ENCODE peak calls at places on chromosomes 5 and 9, in five cellular contexts. W is HCT116, C is MM.1S, D is SK-N-SH, U is neural progenitor cell. Y is an unnamed sample.

GRCh38 chr9:90058364-90058763 is 453.6 kb downstream of the GADD45G start:
- DNase-seq in W (no peak), C (no peak), D (no peak), U (no peak), Y (no peak)

GRCh38 chr5:133240425-133241091 is 188.7 kb downstream of the HSPA4 start:
- DNase-seq in W (peak), C (no peak), D (peak), U (no peak), Y (peak)

GRCh38 chr5:156522651-156523529 is 195.9 kb downstream of the SGCD start:
- DNase-seq in W (no peak), C (no peak), D (no peak), U (no peak), Y (no peak)

GRCh38 chr5:134140530-134141201 is 26.2 kb downstream of the TCF7 start:
- DNase-seq in W (peak), C (peak), D (peak), U (peak), Y (peak)

GRCh38 chr9:132125944-132126720 is 35.7 kb upstream of the NTNG2 start:
- DNase-seq in W (no peak), C (no peak), D (no peak), U (no peak), Y (no peak)

GRCh38 chr9:4573634-4574391 is 83.5 kb downstream of the SLC1A1 start:
- DNase-seq in W (no peak), C (no peak), D (no peak), U (peak), Y (no peak)

GRCh38 chr5:140169410-140169809 is 5.6 kb upstream of the CYSTM1 start:
- DNase-seq in W (no peak), C (peak), D (no peak), U (no peak), Y (no peak)

GRCh38 chr9:88658311-88658822 is 123.4 kb downstream of the NXNL2 start:
- DNase-seq in W (no peak), C (no peak), D (no peak), U (no peak), Y (peak)

GRCh38 chr9:71793386-71794105 is 25.2 kb upstream of the CEMIP2 start:
- DNase-seq in W (no peak), C (no peak), D (no peak), U (peak), Y (peak)

GRCh38 chr5:12330993-12331588 is 426.8 kb upstream of the CTNND2 start:
- DNase-seq in W (no peak), C (no peak), D (no peak), U (peak), Y (no peak)

GRCh38 chr5:79666758-79667157 is 22.9 kb upstream of the CMYA5 start:
- DNase-seq in W (no peak), C (no peak), D (no peak), U (no peak), Y (no peak)

GRCh38 chr9:95143591-95144561 is 173.6 kb downstream of the FANCC start:
- DNase-seq in W (no peak), C (no peak), D (no peak), U (no peak), Y (peak)

GRCh38 chr9:20985851-20986600 is 45.4 kb downstream of the HACD4 start:
- DNase-seq in W (no peak), C (no peak), D (no peak), U (no peak), Y (no peak)

GRCh38 chr9:127013597-127013996 is 99.0 kb downstream of the RALGPS1 start:
- DNase-seq in W (no peak), C (no peak), D (no peak), U (no peak), Y (peak)

GRCh38 chr5:113336975-113337374 is 97.8 kb downstream of the TSSK1B start:
- DNase-seq in W (peak), C (peak), D (peak), U (peak), Y (peak)

GRCh38 chr5:107486489-107486888 is 184.2 kb downstream of the EFNA5 start:
- DNase-seq in W (peak), C (no peak), D (no peak), U (no peak), Y (peak)

GRCh38 chr5:121797677-121798518 is 53.8 kb upstream of the FTMT start:
- DNase-seq in W (no peak), C (no peak), D (no peak), U (peak), Y (no peak)

GRCh38 chr9:128072144-128073021 is 4.4 kb downstream of the SLC25A25 start:
- DNase-seq in W (no peak), C (peak), D (no peak), U (no peak), Y (peak)

GRCh38 chr9:123401879-123402513 is 46.0 kb downstream of the CRB2 start:
- DNase-seq in W (peak), C (no peak), D (peak), U (peak), Y (peak)

GRCh38 chr5:40834391-40834848 is 602 bp downstream of the RPL37 start:
- DNase-seq in W (no peak), C (peak), D (no peak), U (peak), Y (peak)

GRCh38 chr9:114512337-114512874 is 7.1 kb upstream of the WHRN start:
- DNase-seq in W (no peak), C (no peak), D (no peak), U (no peak), Y (no peak)

GRCh38 chr5:153903321-153903720 is 135.4 kb downstream of the FAM114A2 start:
- DNase-seq in W (no peak), C (no peak), D (no peak), U (no peak), Y (peak)

GRCh38 chr5:35626108-35626507 is 8.4 kb downstream of the SPEF2 start:
- DNase-seq in W (no peak), C (no peak), D (no peak), U (no peak), Y (peak)

GRCh38 chr5:61351733-61352132 is 19.7 kb downstream of the ZSWIM6 start:
- DNase-seq in W (no peak), C (no peak), D (no peak), U (no peak), Y (no peak)

GRCh38 chr9:99057665-99058625 is 47.0 kb upstream of the TGFBR1 start:
- DNase-seq in W (no peak), C (peak), D (no peak), U (no peak), Y (peak)

GRCh38 chr9:126123927-126124326 is 202.7 kb upstream of the MVB12B start:
- DNase-seq in W (no peak), C (no peak), D (no peak), U (no peak), Y (no peak)

GRCh38 chr9:29290519-29290918 is 1717.2 kb upstream of the C9orf72 start:
- DNase-seq in W (no peak), C (no peak), D (no peak), U (no peak), Y (no peak)

GRCh38 chr5:91283326-91283725 is 99.8 kb downstream of the ARRDC3 start:
- DNase-seq in W (no peak), C (no peak), D (no peak), U (no peak), Y (no peak)

DNA sequence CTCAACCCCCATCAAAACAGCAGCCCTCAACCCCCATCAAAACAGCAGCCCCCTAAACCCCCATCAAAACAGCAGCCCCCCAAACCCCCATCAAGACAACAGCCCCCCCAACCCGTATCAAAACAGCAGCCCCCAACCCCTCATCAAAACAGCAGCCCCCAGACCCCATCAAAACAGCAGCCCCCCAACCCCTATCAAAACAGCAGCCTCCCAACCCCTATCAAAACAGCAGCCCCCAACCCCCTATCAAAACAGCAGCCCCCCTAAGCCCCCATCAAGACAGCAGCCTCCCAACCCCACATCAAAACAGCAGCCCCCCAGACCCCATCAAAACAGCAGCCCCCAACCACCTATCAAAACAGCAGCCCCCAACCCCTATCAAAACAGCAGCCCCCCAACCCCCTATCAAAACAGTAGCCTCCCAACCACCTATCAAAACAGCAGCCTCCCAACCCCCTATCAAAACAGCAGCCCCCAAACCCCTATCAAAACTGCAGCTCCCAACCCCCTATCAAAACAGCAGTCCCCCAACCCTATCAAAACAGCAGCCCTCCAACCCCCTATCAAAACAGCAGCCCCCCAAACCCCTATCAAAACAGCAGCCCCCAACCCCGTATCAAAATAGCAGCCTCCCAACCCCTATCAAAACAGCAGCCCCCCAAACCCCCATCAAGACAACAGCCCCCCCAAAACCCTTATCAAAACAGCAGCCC is 1.2 kb downstream of the TPPP start:
- DNase-seq in W (no peak), C (no peak), D (peak), U (no peak), Y (no peak)
- H3K9ac ChIP-seq in W (no peak), C (peak), D (no peak), U (no peak), Y (no peak)

DNA sequence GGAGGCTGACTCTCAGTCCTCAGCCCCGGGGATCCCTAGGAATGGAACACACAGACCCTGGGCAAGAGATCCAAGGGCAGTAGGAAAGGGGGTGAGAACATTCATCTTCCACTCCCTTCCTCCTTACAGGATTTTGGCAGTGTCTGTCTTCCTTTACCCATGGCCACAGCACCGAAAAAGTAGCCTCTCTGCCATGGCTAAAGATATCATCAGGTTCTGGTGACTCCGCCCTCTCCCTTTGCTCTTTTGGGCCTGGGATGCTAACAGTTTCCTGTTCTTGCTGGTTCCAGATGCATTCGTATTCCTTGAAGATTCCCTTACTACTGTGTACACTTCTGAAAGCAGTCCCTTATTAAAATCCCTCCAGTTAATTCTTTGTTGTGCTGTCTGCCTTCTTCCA is 59.1 kb upstream of the RAI14 start:
- DNase-seq in W (no peak), C (no peak), D (no peak), U (no peak), Y (peak)
- H2AFZ ChIP-seq in W (no peak), C (no peak), D (peak), U (peak), Y (peak)

GRCh38 chr9:77224750-77225312 is 47.5 kb downstream of the VPS13A start:
- DNase-seq in W (no peak), C (no peak), D (no peak), U (no peak), Y (peak)
- TF ChIP-seq EZH2phosphoT487 in W (no peak), C (no peak), D (no peak), U (no peak), Y (no peak)

GRCh38 chr9:115671911-115672310 is 481.7 kb upstream of the PAPPA start:
- DNase-seq in W (no peak), C (no peak), D (no peak), U (no peak), Y (no peak)
- H3K9ac ChIP-seq in W (no peak), C (no peak), D (peak), U (no peak), Y (peak)

GRCh38 chr9:23464275-23464674 is 361.8 kb downstream of the ELAVL2 start:
- DNase-seq in W (no peak), C (no peak), D (no peak), U (no peak), Y (no peak)
- H2AFZ ChIP-seq in W (no peak), C (no peak), D (no peak), U (no peak), Y (no peak)

GRCh38 chr5:135842737-135843136 is 8.3 kb downstream of the SLC25A48 start:
- DNase-seq in W (no peak), C (no peak), D (no peak), U (no peak), Y (no peak)
- TF ChIP-seq EZH2phosphoT487 in W (no peak), C (no peak), D (no peak), U (no peak), Y (no peak)

GRCh38 chr9:96201140-96201539 is 100.8 kb downstream of the HSD17B3 start:
- DNase-seq in W (no peak), C (no peak), D (no peak), U (no peak), Y (no peak)
- H3K9ac ChIP-seq in W (no peak), C (no peak), D (no peak), U (no peak), Y (no peak)

Y was measured in GM23248.